ENCODE peak calls at places on chromosomes 6 and 20, in eight cellular contexts. One of them, this sample, is unnamed.

GRCh38 chr6:84763397-84764331 is 734 bp downstream of the TBX18 start:
- DNase-seq in HFF-Myc: peak; percentile 84
- DNase-seq in Peyer's patch: no peak
- DNase-seq in body of pancreas: no peak
- DNase-seq in GM10248: no peak
- DNase-seq in left ventricle myocardium inferior: peak; percentile 64
- DNase-seq in H1: peak; percentile 67
- DNase-seq in heart right ventricle: peak; percentile 25
- DNase-seq in this sample: no peak

GRCh38 chr20:41719151-41719550 is 101.0 kb upstream of the CHD6 start:
- DNase-seq in HFF-Myc: no peak
- DNase-seq in Peyer's patch: no peak
- DNase-seq in body of pancreas: no peak
- DNase-seq in GM10248: no peak
- DNase-seq in left ventricle myocardium inferior: no peak
- DNase-seq in H1: no peak
- DNase-seq in heart right ventricle: no peak
- DNase-seq in this sample: no peak

GRCh38 chr6:33126101-33126714 is 50.4 kb downstream of the HLA-DPB1 start:
- DNase-seq in HFF-Myc: peak; percentile 4
- DNase-seq in Peyer's patch: peak; percentile 66
- DNase-seq in body of pancreas: peak; percentile 77
- DNase-seq in GM10248: peak; percentile 64
- DNase-seq in left ventricle myocardium inferior: peak; percentile 73
- DNase-seq in H1: peak; percentile 91
- DNase-seq in heart right ventricle: peak; percentile 71
- DNase-seq in this sample: peak; percentile 63

GRCh38 chr20:9281770-9282169 is 212.9 kb downstream of the PLCB4 start:
- DNase-seq in HFF-Myc: no peak
- DNase-seq in Peyer's patch: no peak
- DNase-seq in body of pancreas: no peak
- DNase-seq in GM10248: no peak
- DNase-seq in left ventricle myocardium inferior: no peak
- DNase-seq in H1: no peak
- DNase-seq in heart right ventricle: no peak
- DNase-seq in this sample: no peak

GRCh38 chr20:50285376-50286173 is 94.9 kb downstream of the CEBPB start:
- DNase-seq in HFF-Myc: peak; percentile 65
- DNase-seq in Peyer's patch: no peak
- DNase-seq in body of pancreas: no peak
- DNase-seq in GM10248: peak; percentile 70
- DNase-seq in left ventricle myocardium inferior: no peak
- DNase-seq in H1: no peak
- DNase-seq in heart right ventricle: no peak
- DNase-seq in this sample: peak; percentile 68

GRCh38 chr6:168133186-168133585 is 54.2 kb upstream of the FRMD1 start:
- DNase-seq in HFF-Myc: no peak
- DNase-seq in Peyer's patch: no peak
- DNase-seq in body of pancreas: no peak
- DNase-seq in GM10248: no peak
- DNase-seq in left ventricle myocardium inferior: peak; percentile 52
- DNase-seq in H1: peak; percentile 53
- DNase-seq in heart right ventricle: peak; percentile 34
- DNase-seq in this sample: no peak

GRCh38 chr6:111712398-111712797 is 106.7 kb upstream of the TRAF3IP2 start:
- DNase-seq in HFF-Myc: no peak
- DNase-seq in Peyer's patch: no peak
- DNase-seq in body of pancreas: no peak
- DNase-seq in GM10248: no peak
- DNase-seq in left ventricle myocardium inferior: no peak
- DNase-seq in H1: no peak
- DNase-seq in heart right ventricle: no peak
- DNase-seq in this sample: no peak

GRCh38 chr6:27847706-27848105 is 64.5 kb downstream of the OR2B2 start:
- DNase-seq in HFF-Myc: no peak
- DNase-seq in Peyer's patch: no peak
- DNase-seq in body of pancreas: no peak
- DNase-seq in GM10248: no peak
- DNase-seq in left ventricle myocardium inferior: no peak
- DNase-seq in H1: no peak
- DNase-seq in heart right ventricle: no peak
- DNase-seq in this sample: no peak

GRCh38 chr20:9575836-9576235 is 61.4 kb downstream of the LAMP5 start:
- DNase-seq in HFF-Myc: no peak
- DNase-seq in Peyer's patch: no peak
- DNase-seq in body of pancreas: no peak
- DNase-seq in GM10248: no peak
- DNase-seq in left ventricle myocardium inferior: no peak
- DNase-seq in H1: no peak
- DNase-seq in heart right ventricle: no peak
- DNase-seq in this sample: no peak

GRCh38 chr6:14848019-14848418 is 397.9 kb upstream of the JARID2 start:
- DNase-seq in HFF-Myc: no peak
- DNase-seq in Peyer's patch: no peak
- DNase-seq in body of pancreas: no peak
- DNase-seq in GM10248: no peak
- DNase-seq in left ventricle myocardium inferior: no peak
- DNase-seq in H1: no peak
- DNase-seq in heart right ventricle: no peak
- DNase-seq in this sample: no peak

GRCh38 chr20:33131949-33132822 is 35.8 kb upstream of the BPIFA2 start:
- DNase-seq in HFF-Myc: no peak
- DNase-seq in Peyer's patch: no peak
- DNase-seq in body of pancreas: no peak
- DNase-seq in GM10248: no peak
- DNase-seq in left ventricle myocardium inferior: no peak
- DNase-seq in H1: no peak
- DNase-seq in heart right ventricle: no peak
- DNase-seq in this sample: no peak

GRCh38 chr6:138815797-138816528 is 20.1 kb downstream of the ECT2L start:
- DNase-seq in HFF-Myc: peak; percentile 46
- DNase-seq in Peyer's patch: no peak
- DNase-seq in body of pancreas: peak; percentile 40
- DNase-seq in GM10248: peak; percentile 59
- DNase-seq in left ventricle myocardium inferior: no peak
- DNase-seq in H1: no peak
- DNase-seq in heart right ventricle: no peak
- DNase-seq in this sample: peak; percentile 56

GRCh38 chr20:47205577-47206123 is 150.8 kb downstream of the ZMYND8 start:
- DNase-seq in HFF-Myc: peak; percentile 40
- DNase-seq in Peyer's patch: no peak
- DNase-seq in body of pancreas: peak; percentile 46
- DNase-seq in GM10248: peak; percentile 70
- DNase-seq in left ventricle myocardium inferior: peak; percentile 79
- DNase-seq in H1: peak; percentile 71
- DNase-seq in heart right ventricle: peak; percentile 38
- DNase-seq in this sample: peak; percentile 51

GRCh38 chr20:7742479-7742878 is 197.8 kb downstream of the HAO1 start:
- DNase-seq in HFF-Myc: peak; percentile 9
- DNase-seq in Peyer's patch: no peak
- DNase-seq in body of pancreas: peak; percentile 34
- DNase-seq in GM10248: no peak
- DNase-seq in left ventricle myocardium inferior: no peak
- DNase-seq in H1: no peak
- DNase-seq in heart right ventricle: no peak
- DNase-seq in this sample: no peak

GRCh38 chr6:85364354-85364753 is 85.5 kb upstream of the NT5E start:
- DNase-seq in HFF-Myc: peak; percentile 77
- DNase-seq in Peyer's patch: no peak
- DNase-seq in body of pancreas: no peak
- DNase-seq in GM10248: no peak
- DNase-seq in left ventricle myocardium inferior: no peak
- DNase-seq in H1: no peak
- DNase-seq in heart right ventricle: no peak
- DNase-seq in this sample: no peak

GRCh38 chr6:105790635-105791034 is 295.5 kb upstream of the PRDM1 start:
- DNase-seq in HFF-Myc: no peak
- DNase-seq in Peyer's patch: no peak
- DNase-seq in body of pancreas: no peak
- DNase-seq in GM10248: no peak
- DNase-seq in left ventricle myocardium inferior: no peak
- DNase-seq in H1: no peak
- DNase-seq in heart right ventricle: no peak
- DNase-seq in this sample: no peak
- TF ChIP-seq CTCF in HFF-Myc: no peak
- TF ChIP-seq CTCF in Peyer's patch: no peak
- TF ChIP-seq CTCF in body of pancreas: no peak
- TF ChIP-seq CTCF in GM10248: no peak
- TF ChIP-seq CTCF in left ventricle myocardium inferior: no peak
- TF ChIP-seq CTCF in H1: no peak
- TF ChIP-seq CTCF in heart right ventricle: no peak
- TF ChIP-seq CTCF in this sample: no peak

GRCh38 chr20:3712279-3712873 is at the start of gene SIGLEC1:
- DNase-seq in HFF-Myc: no peak
- DNase-seq in Peyer's patch: no peak
- DNase-seq in body of pancreas: peak; percentile 78
- DNase-seq in GM10248: no peak
- DNase-seq in left ventricle myocardium inferior: peak; percentile 70
- DNase-seq in H1: no peak
- DNase-seq in heart right ventricle: peak; percentile 55
- DNase-seq in this sample: no peak

GRCh38 chr20:3711418-3712043 is 869 bp downstream of the SIGLEC1 start:
- DNase-seq in HFF-Myc: no peak
- DNase-seq in Peyer's patch: no peak
- DNase-seq in body of pancreas: no peak
- DNase-seq in GM10248: no peak
- DNase-seq in left ventricle myocardium inferior: no peak
- DNase-seq in H1: no peak
- DNase-seq in heart right ventricle: no peak
- DNase-seq in this sample: no peak

GRCh38 chr20:3707508-3707899 is 4.9 kb downstream of the SIGLEC1 start:
- DNase-seq in HFF-Myc: no peak
- DNase-seq in Peyer's patch: no peak
- DNase-seq in body of pancreas: no peak
- DNase-seq in GM10248: no peak
- DNase-seq in left ventricle myocardium inferior: no peak
- DNase-seq in H1: no peak
- DNase-seq in heart right ventricle: no peak
- DNase-seq in this sample: no peak

GRCh38 chr20:3710703-3711417 is 1.5 kb downstream of the SIGLEC1 start:
- DNase-seq in HFF-Myc: no peak
- DNase-seq in Peyer's patch: peak; percentile 80
- DNase-seq in body of pancreas: peak; percentile 59
- DNase-seq in GM10248: peak; percentile 89
- DNase-seq in left ventricle myocardium inferior: peak; percentile 83
- DNase-seq in H1: peak; percentile 99
- DNase-seq in heart right ventricle: peak; percentile 76
- DNase-seq in this sample: peak; percentile 88

GRCh38 chr20:3710027-3710426 is 2.4 kb downstream of the SIGLEC1 start:
- DNase-seq in HFF-Myc: no peak
- DNase-seq in Peyer's patch: no peak
- DNase-seq in body of pancreas: no peak
- DNase-seq in GM10248: no peak
- DNase-seq in left ventricle myocardium inferior: no peak
- DNase-seq in H1: no peak
- DNase-seq in heart right ventricle: no peak
- DNase-seq in this sample: no peak
- TF ChIP-seq CTCF in HFF-Myc: no peak
- TF ChIP-seq CTCF in Peyer's patch: no peak
- TF ChIP-seq CTCF in body of pancreas: no peak
- TF ChIP-seq CTCF in GM10248: no peak
- TF ChIP-seq CTCF in left ventricle myocardium inferior: no peak
- TF ChIP-seq CTCF in H1: no peak
- TF ChIP-seq CTCF in heart right ventricle: no peak
- TF ChIP-seq CTCF in this sample: no peak

DNA sequence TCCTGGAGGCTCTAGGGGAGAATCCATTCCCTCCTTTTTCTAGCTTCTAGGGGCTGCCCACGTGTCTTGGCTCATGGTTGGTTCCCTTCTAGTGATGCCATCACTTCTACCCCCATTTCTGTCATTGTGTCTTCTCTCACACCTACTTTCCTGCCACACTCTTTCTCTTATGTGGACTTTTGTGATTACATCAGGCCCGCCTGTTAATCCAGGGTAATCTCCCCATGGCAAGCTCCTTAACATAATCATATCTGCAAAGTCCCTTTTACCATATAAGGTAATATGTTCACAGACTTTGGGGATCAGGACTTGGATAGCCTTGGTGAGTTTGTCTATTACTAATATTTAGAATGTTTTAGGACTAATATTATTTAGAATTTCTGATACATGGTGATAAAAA is 111.9 kb downstream of the DNAH8 start:
- DNase-seq in HFF-Myc: no peak
- DNase-seq in Peyer's patch: no peak
- DNase-seq in body of pancreas: no peak
- DNase-seq in GM10248: no peak
- DNase-seq in left ventricle myocardium inferior: no peak
- DNase-seq in H1: no peak
- DNase-seq in heart right ventricle: no peak
- DNase-seq in this sample: no peak
- TF ChIP-seq CTCF in HFF-Myc: no peak
- TF ChIP-seq CTCF in Peyer's patch: no peak
- TF ChIP-seq CTCF in body of pancreas: no peak
- TF ChIP-seq CTCF in GM10248: no peak
- TF ChIP-seq CTCF in left ventricle myocardium inferior: no peak
- TF ChIP-seq CTCF in H1: no peak
- TF ChIP-seq CTCF in heart right ventricle: no peak
- TF ChIP-seq CTCF in this sample: no peak

GRCh38 chr6:72623808-72624207 is 1.9 kb downstream of the KCNQ5 start:
- DNase-seq in HFF-Myc: no peak
- DNase-seq in Peyer's patch: no peak
- DNase-seq in body of pancreas: no peak
- DNase-seq in GM10248: no peak
- DNase-seq in left ventricle myocardium inferior: no peak
- DNase-seq in H1: no peak
- DNase-seq in heart right ventricle: no peak
- DNase-seq in this sample: no peak

GRCh38 chr6:72620866-72621242 is 1.0 kb upstream of the KCNQ5 start:
- DNase-seq in HFF-Myc: no peak
- DNase-seq in Peyer's patch: no peak
- DNase-seq in body of pancreas: no peak
- DNase-seq in GM10248: peak; percentile 18
- DNase-seq in left ventricle myocardium inferior: no peak
- DNase-seq in H1: peak; percentile 56
- DNase-seq in heart right ventricle: no peak
- DNase-seq in this sample: no peak

GRCh38 chr6:72619883-72620696 is 1.8 kb upstream of the KCNQ5 start:
- DNase-seq in HFF-Myc: no peak
- DNase-seq in Peyer's patch: no peak
- DNase-seq in body of pancreas: peak; percentile 24
- DNase-seq in GM10248: peak; percentile 83
- DNase-seq in left ventricle myocardium inferior: peak; percentile 18
- DNase-seq in H1: peak; percentile 65
- DNase-seq in heart right ventricle: no peak
- DNase-seq in this sample: peak; percentile 83

GRCh38 chr6:72621243-72622093 is at the start of gene KCNQ5:
- DNase-seq in HFF-Myc: no peak
- DNase-seq in Peyer's patch: no peak
- DNase-seq in body of pancreas: peak; percentile 2
- DNase-seq in GM10248: peak; percentile 38
- DNase-seq in left ventricle myocardium inferior: no peak
- DNase-seq in H1: peak; percentile 66
- DNase-seq in heart right ventricle: no peak
- DNase-seq in this sample: peak; percentile 71

DNA sequence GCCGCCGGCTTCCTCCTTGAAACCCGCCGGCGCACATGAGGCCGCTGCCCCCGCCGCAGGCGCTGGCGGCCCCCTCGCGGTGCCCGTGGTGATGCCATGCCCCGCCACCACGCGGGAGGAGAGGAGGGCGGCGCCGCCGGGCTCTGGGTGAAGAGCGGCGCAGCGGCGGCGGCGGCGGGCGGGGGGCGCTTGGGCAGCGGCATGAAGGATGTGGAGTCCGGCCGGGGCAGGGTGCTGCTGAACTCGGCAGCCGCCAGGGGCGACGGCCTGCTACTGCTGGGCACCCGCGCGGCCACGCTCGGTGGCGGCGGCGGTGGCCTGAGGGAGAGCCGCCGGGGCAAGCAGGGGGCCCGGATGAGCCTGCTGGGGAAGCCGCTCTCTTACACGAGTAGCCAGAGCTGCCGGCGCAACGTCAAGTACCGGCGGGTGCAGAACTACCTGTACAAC is 253 bp downstream of the KCNQ5 start:
- DNase-seq in HFF-Myc: no peak
- DNase-seq in Peyer's patch: no peak
- DNase-seq in body of pancreas: peak; percentile 36
- DNase-seq in GM10248: peak; percentile 64
- DNase-seq in left ventricle myocardium inferior: no peak
- DNase-seq in H1: peak; percentile 78
- DNase-seq in heart right ventricle: no peak
- DNase-seq in this sample: peak; percentile 72
- TF ChIP-seq CTCF in HFF-Myc: no peak
- TF ChIP-seq CTCF in Peyer's patch: peak; percentile 23
- TF ChIP-seq CTCF in body of pancreas: no peak
- TF ChIP-seq CTCF in GM10248: peak; percentile 32
- TF ChIP-seq CTCF in left ventricle myocardium inferior: peak; percentile 17
- TF ChIP-seq CTCF in H1: peak; percentile 25
- TF ChIP-seq CTCF in heart right ventricle: no peak
- TF ChIP-seq CTCF in this sample: no peak